ENCODE peak calls at places on chromosome 14, in four cellular contexts. A, U, E and F are unnamed samples.

GRCh38 chr14:30709201-30709600 is 87.1 kb downstream of the SCFD1 start:
- DNase-seq in U (no peak), A (no peak), E (no peak), F (no peak)

GRCh38 chr14:72644038-72644437 is 249.9 kb downstream of the DPF3 start:
- DNase-seq in U (no peak), A (no peak), E (no peak), F (no peak)

GRCh38 chr14:71610149-71610548 is 322.1 kb upstream of the RGS6 start:
- DNase-seq in A (no peak), E (no peak), U (peak), F (no peak)

GRCh38 chr14:100526057-100526456 is 61.2 kb downstream of the BEGAIN start:
- DNase-seq in E (no peak), U (no peak), A (no peak), F (no peak)

GRCh38 chr14:98608071-98609060 is 663.6 kb downstream of the BCL11B start:
- DNase-seq in A (no peak), E (no peak), U (no peak), F (no peak)

GRCh38 chr14:68659021-68659931 is 133.6 kb downstream of the ZFP36L1 start:
- DNase-seq in E (no peak), U (no peak), A (no peak), F (no peak)

GRCh38 chr14:88323086-88323519 is at the start of gene KCNK10:
- DNase-seq in A (no peak), U (no peak), E (no peak), F (no peak)

GRCh38 chr14:105092912-105093425 is 27.7 kb upstream of the GPR132 start:
- DNase-seq in U (peak), A (peak), E (peak), F (peak)

GRCh38 chr14:101173698-101174521 is 270.4 kb upstream of the RTL1 start:
- DNase-seq in U (no peak), A (no peak), E (no peak), F (no peak)

GRCh38 chr14:95609398-95609990 is 74.6 kb downstream of the GLRX5 start:
- DNase-seq in U (peak), E (no peak), A (peak), F (peak)

GRCh38 chr14:42002139-42002538 is 395.5 kb downstream of the LRFN5 start:
- DNase-seq in A (no peak), U (peak), E (no peak), F (no peak)

GRCh38 chr14:70052990-70053389 is 135.8 kb downstream of the SLC8A3 start:
- DNase-seq in A (peak), U (peak), E (no peak), F (no peak)

GRCh38 chr14:34181308-34181707 is 230.4 kb upstream of the EGLN3 start:
- DNase-seq in E (no peak), A (no peak), U (no peak), F (no peak)

GRCh38 chr14:105084741-105085571 is 19.7 kb upstream of the GPR132 start:
- DNase-seq in A (no peak), U (no peak), E (no peak), F (no peak)

GRCh38 chr14:75450381-75451276 is 22.8 kb downstream of the JDP2 start:
- DNase-seq in A (no peak), E (peak), U (peak), F (peak)

GRCh38 chr14:100283984-100284881 is 22.0 kb downstream of the SLC25A29 start:
- DNase-seq in U (no peak), A (no peak), E (peak), F (no peak)

GRCh38 chr14:73785834-73786631 is 65.6 kb upstream of the PTGR2 start:
- DNase-seq in A (peak), U (peak), E (peak), F (peak)

GRCh38 chr14:90870950-90871604 is 54.8 kb upstream of the TTC7B start:
- DNase-seq in U (no peak), E (no peak), A (no peak), F (no peak)

GRCh38 chr14:104429291-104429861 is 150.2 kb upstream of the C14orf180 start:
- DNase-seq in U (no peak), A (no peak), E (no peak), F (no peak)

GRCh38 chr14:77649326-77649725 is 32.9 kb upstream of the SPTLC2 start:
- DNase-seq in U (no peak), A (peak), E (no peak), F (no peak)

GRCh38 chr14:68977137-68977740 is 1.9 kb downstream of the ACTN1 start:
- DNase-seq in U (no peak), E (no peak), A (no peak), F (no peak)

GRCh38 chr14:65230287-65230728 is 128.0 kb upstream of the MAX start:
- DNase-seq in A (peak), U (no peak), E (no peak), F (peak)

GRCh38 chr14:44960146-44960545 is 1.6 kb downstream of the KLHL28 start:
- DNase-seq in U (peak), A (peak), E (no peak), F (no peak)

GRCh38 chr14:42013560-42013959 is 406.9 kb downstream of the LRFN5 start:
- DNase-seq in E (no peak), U (peak), A (no peak), F (no peak)

GRCh38 chr14:34498684-34499412 is 36.8 kb upstream of the SPTSSA start:
- DNase-seq in A (peak), E (no peak), U (peak), F (peak)

GRCh38 chr14:82911930-82912329 is 1378.3 kb upstream of the SEL1L start:
- DNase-seq in E (no peak), A (no peak), U (no peak), F (no peak)

GRCh38 chr14:63524537-63525155 is 18.5 kb downstream of the PPP2R5E start:
- DNase-seq in E (no peak), A (no peak), U (no peak), F (no peak)

GRCh38 chr14:35808076-35808657 is 928 bp downstream of the RALGAPA1 start:
- DNase-seq in A (peak), E (no peak), U (peak), F (peak)

GRCh38 chr14:105025429-105025828 is 4.5 kb upstream of the CDCA4 start:
- DNase-seq in A (no peak), E (no peak), U (peak), F (no peak)

GRCh38 chr14:73662439-73663056 is 17.8 kb downstream of the DNAL1 start:
- DNase-seq in A (peak), E (peak), U (peak), F (peak)

GRCh38 chr14:99684356-99684952 is 356 bp downstream of the CYP46A1 start:
- DNase-seq in E (no peak), A (no peak), U (no peak), F (no peak)

GRCh38 chr14:59464651-59465569 is at the start of gene GPR135:
- DNase-seq in A (peak), U (peak), E (peak), F (peak)

GRCh38 chr14:43887523-43887922 is 619.6 kb downstream of the FSCB start:
- DNase-seq in A (no peak), E (no peak), U (no peak), F (no peak)

GRCh38 chr14:69358233-69358963 is 39.7 kb downstream of the ERH start:
- DNase-seq in E (no peak), U (no peak), A (no peak), F (no peak)

GRCh38 chr14:35341454-35342159 is 49.4 kb downstream of the PSMA6 start:
- DNase-seq in E (peak), A (peak), U (peak), F (peak)

GRCh38 chr14:65195042-65195719 is 92.9 kb upstream of the MAX start:
- DNase-seq in U (no peak), A (no peak), E (no peak), F (no peak)

GRCh38 chr14:25052921-25053320 is 3.0 kb upstream of the STXBP6 start:
- DNase-seq in A (no peak), E (no peak), U (no peak), F (peak)
- H3K4me3 ChIP-seq in A (no peak), E (no peak), U (no peak), F (no peak)

GRCh38 chr14:50624447-50624846 is 43.7 kb downstream of the SAV1 start:
- DNase-seq in A (no peak), E (no peak), U (no peak), F (no peak)

GRCh38 chr14:50620341-50620740 is 47.8 kb downstream of the SAV1 start:
- DNase-seq in U (peak), A (peak), E (no peak), F (no peak)

GRCh38 chr14:50619569-50620141 is 48.5 kb downstream of the SAV1 start:
- DNase-seq in U (peak), E (no peak), A (peak), F (no peak)

DNA sequence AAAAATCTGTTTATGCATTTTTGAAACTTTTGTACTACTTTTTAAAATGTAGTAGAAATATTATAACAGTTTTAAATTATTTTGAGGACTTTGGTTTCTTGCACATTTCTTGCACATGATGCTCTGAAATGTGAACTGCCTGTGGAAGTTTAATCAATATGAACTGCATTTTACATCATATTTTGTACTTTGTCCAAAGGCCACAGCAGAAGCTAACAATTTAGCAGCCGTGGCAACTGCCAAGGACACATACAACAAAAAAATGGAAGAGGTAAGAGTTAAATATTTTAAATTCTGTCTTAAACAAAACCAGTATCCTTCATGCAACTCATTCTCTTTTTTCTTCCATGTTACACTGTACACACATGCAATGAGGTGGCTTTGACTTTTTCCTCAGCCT is 45.1 kb downstream of the SAV1 start:
- DNase-seq in A (no peak), E (no peak), U (no peak), F (no peak)
- H3K4me3 ChIP-seq in A (no peak), E (no peak), U (no peak), F (no peak)

DNA sequence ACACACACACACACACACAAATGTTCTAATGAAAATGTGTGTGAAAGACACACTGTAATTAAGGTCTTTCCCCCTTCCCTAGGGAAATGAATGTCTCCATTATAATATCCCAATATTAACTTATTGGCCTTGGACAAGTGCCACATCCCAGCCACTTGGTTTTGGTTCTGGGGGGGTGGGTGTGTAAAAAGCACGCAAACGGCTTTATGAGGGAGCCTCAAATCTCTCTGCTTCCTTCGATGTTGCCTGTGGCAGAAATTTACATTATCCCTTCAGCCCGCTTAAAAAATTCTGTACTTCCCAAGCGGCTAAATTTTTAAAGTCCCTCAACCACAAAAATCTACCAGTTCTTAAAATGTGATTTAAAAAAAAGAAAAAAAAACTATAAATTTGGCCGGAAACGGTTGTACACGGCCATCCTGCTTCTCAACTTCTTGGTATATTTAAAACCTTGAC is 432 bp downstream of the C14orf93 start:
- DNase-seq in U (no peak), A (no peak), E (no peak), F (no peak)
- H3K4me3 ChIP-seq in U (peak), A (peak), E (peak), F (no peak)

DNA sequence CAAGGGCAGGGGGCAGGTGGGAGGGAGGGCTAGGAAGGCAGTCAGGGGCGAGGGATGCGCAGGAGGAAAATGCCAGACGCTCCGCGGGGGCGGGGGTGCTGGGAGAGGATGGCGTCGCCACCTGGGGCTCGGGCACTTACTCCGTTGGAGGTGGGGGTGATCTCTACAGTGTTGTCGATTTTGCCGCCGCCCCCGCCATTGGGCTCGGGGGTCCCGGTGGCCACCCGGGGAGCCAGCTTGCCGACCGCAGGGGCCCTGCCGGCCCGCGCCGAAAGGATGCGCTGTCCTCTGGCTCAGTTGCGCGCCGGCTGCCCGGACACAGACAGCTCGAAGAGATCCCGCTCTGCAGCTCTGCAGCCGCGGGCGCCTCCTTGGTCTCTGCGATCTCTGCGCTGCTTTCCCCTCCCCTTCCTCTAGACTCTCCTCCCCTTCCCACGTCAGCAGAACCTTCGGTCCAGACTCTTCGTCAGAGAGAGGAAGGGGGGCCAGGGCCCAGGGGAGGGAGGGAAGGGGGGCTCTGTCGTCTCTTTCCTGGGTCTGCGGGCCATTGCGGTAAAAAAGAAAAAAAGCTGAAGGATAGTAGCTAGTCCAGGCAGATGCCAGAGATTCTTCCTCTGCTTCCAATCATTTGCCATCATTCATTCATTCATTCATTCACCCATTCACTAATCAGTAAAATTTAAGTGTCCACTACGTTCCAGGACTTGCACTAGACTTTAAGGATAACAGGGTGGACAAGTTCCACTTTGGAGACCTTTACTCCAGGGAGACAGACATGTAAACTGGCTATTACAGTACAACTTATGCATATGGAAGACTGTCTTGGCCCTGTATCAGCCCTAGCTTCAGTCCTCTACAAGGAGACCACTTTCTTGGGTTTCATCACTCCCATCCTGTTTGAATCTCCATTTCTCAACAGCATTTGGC is at the start of gene SLC22A17:
- DNase-seq in E (peak), U (peak), A (peak), F (peak)
- H3K4me3 ChIP-seq in E (peak), U (peak), A (peak), F (peak)

GRCh38 chr14:85528882-85529585 is 910 bp upstream of the FLRT2 start:
- DNase-seq in A (peak), U (peak), E (no peak), F (peak)

GRCh38 chr14:85528080-85528881 is 1.7 kb upstream of the FLRT2 start:
- DNase-seq in E (no peak), A (peak), U (peak), F (peak)

GRCh38 chr14:85530626-85531025 is 682 bp downstream of the FLRT2 start:
- DNase-seq in A (no peak), U (no peak), E (no peak), F (no peak)

GRCh38 chr14:85531141-85531593 is 1.2 kb downstream of the FLRT2 start:
- DNase-seq in U (no peak), A (peak), E (peak), F (peak)

GRCh38 chr14:85529803-85530574 is at the start of gene FLRT2:
- DNase-seq in E (peak), U (no peak), A (peak), F (peak)
- H3K4me3 ChIP-seq in E (peak), U (peak), A (peak), F (peak)

GRCh38 chr14:37171678-37172023 is 755 bp downstream of the SLC25A21 start:
- DNase-seq in U (no peak), A (no peak), E (no peak), F (no peak)
- H3K4me3 ChIP-seq in U (peak), A (peak), E (peak), F (peak)

DNA sequence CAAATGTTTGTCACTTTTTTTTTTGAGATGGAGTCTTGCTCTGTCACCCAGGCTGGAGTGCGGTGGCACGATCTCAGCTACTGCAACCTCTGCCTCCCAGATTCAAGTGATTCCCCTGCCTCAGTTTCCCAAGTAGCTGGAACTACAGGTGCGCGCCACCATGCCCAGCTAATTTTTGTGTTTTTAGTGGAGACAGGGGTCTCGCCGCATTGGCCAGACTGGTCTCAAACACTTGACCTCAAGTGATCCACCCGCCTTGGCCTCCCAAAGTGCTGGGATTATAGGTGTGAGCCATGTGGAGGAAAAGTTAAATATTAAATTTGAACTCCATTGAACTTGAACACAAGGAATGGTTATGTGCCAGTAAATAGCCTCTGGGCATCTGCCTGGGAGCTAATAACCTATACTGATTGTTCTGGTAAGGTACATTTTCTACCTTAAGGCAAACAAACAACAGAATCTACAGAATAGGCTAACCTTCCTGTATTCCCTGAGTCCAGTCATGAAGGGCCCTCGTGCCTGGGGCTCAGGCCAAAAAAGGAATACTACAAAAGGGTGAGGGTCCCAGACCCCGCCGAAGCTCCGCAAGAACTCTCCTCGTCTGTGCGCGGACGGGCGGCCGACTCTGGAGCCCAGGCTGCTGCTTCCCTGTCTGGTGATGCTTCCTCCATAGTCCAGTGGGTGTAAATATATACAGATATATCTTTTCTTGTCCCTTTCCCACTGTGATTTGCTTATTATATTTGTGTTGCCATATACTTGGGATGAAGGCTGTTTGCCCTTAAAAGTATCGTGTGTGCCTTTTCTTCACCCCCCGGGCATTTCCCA is 74.0 kb upstream of the EIF5 start:
- DNase-seq in U (peak), E (peak), A (no peak), F (no peak)
- H3K4me3 ChIP-seq in U (peak), E (peak), A (peak), F (no peak)

GRCh38 chr14:22479132-22479531 is 109.9 kb downstream of the DAD1 start:
- DNase-seq in A (no peak), E (no peak), U (no peak), F (no peak)

GRCh38 chr14:22477569-22478194 is 111.3 kb downstream of the DAD1 start:
- DNase-seq in E (no peak), U (no peak), A (no peak), F (no peak)

GRCh38 chr14:22478247-22478646 is 110.8 kb downstream of the DAD1 start:
- DNase-seq in U (no peak), A (no peak), E (no peak), F (no peak)

GRCh38 chr14:22479781-22480464 is 109.1 kb downstream of the DAD1 start:
- DNase-seq in E (no peak), A (no peak), U (no peak), F (no peak)

DNA sequence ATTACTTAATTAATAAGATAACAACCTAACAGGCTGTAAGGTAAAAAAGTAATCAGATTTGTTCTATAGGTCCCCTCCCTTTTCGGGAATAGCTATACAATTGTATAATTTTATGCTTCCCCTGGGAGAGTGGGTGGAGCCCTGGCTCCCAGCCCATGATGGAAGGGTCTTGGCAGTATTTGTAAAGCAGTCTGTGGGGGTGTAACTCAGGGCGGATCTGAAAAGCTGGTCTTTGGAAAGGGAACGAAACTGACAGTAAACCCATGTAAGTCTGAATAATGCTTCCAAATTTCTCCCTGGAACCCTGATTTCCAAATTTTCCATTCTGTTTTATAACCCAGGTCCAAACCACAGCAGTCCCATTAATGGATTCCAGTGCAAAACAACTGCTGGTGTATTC is 110.4 kb downstream of the DAD1 start:
- DNase-seq in A (no peak), E (no peak), U (no peak), F (no peak)
- H3K4me3 ChIP-seq in A (no peak), E (no peak), U (no peak), F (no peak)

GRCh38 chr14:52906141-52906601 is 44.7 kb downstream of the FERMT2 start:
- DNase-seq in E (no peak), U (peak), A (peak), F (no peak)
- H3K4me3 ChIP-seq in E (no peak), U (peak), A (peak), F (no peak)